ENCODE peak calls at places on chromosome 13, in ten cellular contexts. L is MCF 10A; F is NCI-H187; T is stimulated activated CD8-positive, alpha-beta memory T cell treated with anti-CD3 and anti-CD28 coated beads, Interleukin-2, amount 100 ng/mL, for 1 hour; G is colonic mucosa; X is stomach; H is NCI-H2081; S is amygdala; V is Peyer's patch; C is tibial artery. D is an unnamed sample.
A peak's percentile ranks its signal among the peaks of the same experiment; 100 is the strongest.

GRCh38 chr13:41609828-41610227 is 152.5 kb downstream of the RGCC start:
- DNase-seq in X (no peak), C (no peak), F (no peak), G (no peak), S (no peak), L (no peak), T (no peak), V (no peak), H (no peak), D (no peak)

GRCh38 chr13:98961204-98962105 is 16.4 kb downstream of the DOCK9 start:
- DNase-seq in T (no peak), L (no peak), V (no peak), S (no peak), G (no peak), X (no peak), C (no peak), H (no peak), F (no peak), D (no peak)

GRCh38 chr13:44651209-44651608 is 75.1 kb upstream of the TSC22D1 start:
- DNase-seq in L (no peak), S (no peak), C (no peak), V (no peak), X (no peak), G (no peak), F (no peak), H (no peak), T (no peak), D (no peak)

GRCh38 chr13:44726214-44726613 is 150.1 kb upstream of the TSC22D1 start:
- DNase-seq in L (peak; percentile 76), G (no peak), S (no peak), H (no peak), C (no peak), T (no peak), F (no peak), X (no peak), V (no peak), D (no peak)

GRCh38 chr13:110478405-110479214 is 82.9 kb downstream of the RAB20 start:
- DNase-seq in S (no peak), L (no peak), T (no peak), H (no peak), F (no peak), V (no peak), X (no peak), G (no peak), C (no peak), D (no peak)

GRCh38 chr13:45537506-45537905 is 72.8 kb downstream of the COG3 start:
- DNase-seq in H (no peak), L (no peak), C (no peak), G (no peak), V (no peak), S (no peak), T (no peak), X (no peak), F (no peak), D (no peak)

GRCh38 chr13:107192289-107192688 is 624.4 kb upstream of the ARGLU1 start:
- DNase-seq in T (no peak), L (no peak), C (no peak), V (no peak), H (peak; percentile 72), X (peak; percentile 37), G (no peak), F (no peak), S (no peak), D (peak; percentile 99)

GRCh38 chr13:64912141-64912540 is 2318.0 kb downstream of the PCDH9 start:
- DNase-seq in T (no peak), H (no peak), F (no peak), S (no peak), V (no peak), C (no peak), X (no peak), G (no peak), L (peak; percentile 63), D (no peak)

GRCh38 chr13:23618341-23618740 is 48.1 kb downstream of the TNFRSF19 start:
- DNase-seq in X (no peak), G (no peak), T (no peak), H (no peak), C (no peak), L (peak; percentile 70), V (no peak), F (no peak), S (no peak), D (no peak)

GRCh38 chr13:76852991-76853390 is 33.2 kb downstream of the KCTD12 start:
- DNase-seq in L (peak; percentile 95), T (no peak), V (no peak), S (no peak), H (no peak), C (no peak), X (no peak), G (no peak), F (no peak), D (no peak)

GRCh38 chr13:92769064-92769463 is 457.5 kb upstream of the GPC6 start:
- DNase-seq in H (no peak), F (no peak), V (no peak), G (no peak), C (no peak), L (peak; percentile 54), S (no peak), X (no peak), T (no peak), D (no peak)

GRCh38 chr13:97382276-97382675 is 51.7 kb upstream of the RAP2A start:
- DNase-seq in V (no peak), S (no peak), L (no peak), C (no peak), T (no peak), F (no peak), X (no peak), G (no peak), H (no peak), D (no peak)

GRCh38 chr13:92510416-92510815 is 716.2 kb upstream of the GPC6 start:
- DNase-seq in X (no peak), L (peak; percentile 50), F (no peak), V (no peak), T (no peak), G (no peak), S (no peak), H (no peak), C (no peak), D (no peak)

GRCh38 chr13:86085890-86086289 is 286.7 kb upstream of the SLITRK6 start:
- DNase-seq in H (peak; percentile 11), G (no peak), T (no peak), V (no peak), L (peak; percentile 14), S (no peak), X (no peak), C (no peak), F (no peak), D (no peak)

GRCh38 chr13:92136449-92137180 is 738.2 kb downstream of the GPC5 start:
- DNase-seq in H (peak; percentile 20), F (no peak), V (no peak), G (no peak), L (no peak), T (no peak), X (no peak), C (no peak), S (no peak), D (no peak)

GRCh38 chr13:75393839-75394238 is 88.1 kb downstream of the TBC1D4 start:
- DNase-seq in V (no peak), L (no peak), S (no peak), F (no peak), T (no peak), X (no peak), G (no peak), C (no peak), H (no peak), D (no peak)

GRCh38 chr13:28613562-28613961 is 45.4 kb upstream of the POMP start:
- DNase-seq in C (no peak), S (no peak), V (no peak), T (no peak), H (no peak), G (peak; percentile 21), L (no peak), X (no peak), F (no peak), D (no peak)

GRCh38 chr13:30739646-30740642 is 4.6 kb downstream of the ALOX5AP start:
- DNase-seq in T (peak; percentile 37), F (no peak), X (peak; percentile 27), S (no peak), C (no peak), L (peak; percentile 78), V (peak; percentile 29), H (no peak), G (no peak), D (no peak)

GRCh38 chr13:50521750-50522149 is 321.7 kb downstream of the DLEU7 start:
- DNase-seq in C (no peak), L (peak; percentile 55), S (no peak), G (no peak), X (no peak), F (no peak), T (no peak), H (no peak), V (no peak), D (no peak)

GRCh38 chr13:51765142-51765515 is 38.8 kb downstream of the DHRS12 start:
- DNase-seq in G (no peak), T (no peak), H (no peak), L (no peak), X (no peak), F (no peak), S (no peak), V (no peak), C (no peak), D (no peak)

GRCh38 chr13:46520188-46520587 is 32.8 kb upstream of the LRCH1 start:
- DNase-seq in C (no peak), F (no peak), H (no peak), X (no peak), G (no peak), V (no peak), T (no peak), S (no peak), L (no peak), D (no peak)

GRCh38 chr13:102854675-102855074 is 8.8 kb downstream of the ERCC5 start:
- DNase-seq in X (no peak), C (no peak), S (no peak), T (no peak), V (no peak), H (no peak), G (peak; percentile 29), L (no peak), F (no peak), D (no peak)

GRCh38 chr13:74575729-74576125 is 441.5 kb upstream of the KLF12 start:
- DNase-seq in H (peak; percentile 49), L (peak; percentile 31), G (peak; percentile 34), S (peak; percentile 20), C (peak; percentile 65), F (no peak), X (peak; percentile 50), V (peak; percentile 18), T (peak; percentile 0), D (no peak)

GRCh38 chr13:39998166-39998565 is 342.7 kb downstream of the COG6 start:
- DNase-seq in C (no peak), V (no peak), L (no peak), F (no peak), G (no peak), T (no peak), H (no peak), S (no peak), X (no peak), D (no peak)

GRCh38 chr13:52399708-52400107 is 6.3 kb downstream of the THSD1 start:
- DNase-seq in T (no peak), L (peak; percentile 42), C (no peak), G (no peak), V (no peak), X (no peak), H (no peak), F (no peak), S (no peak), D (no peak)

GRCh38 chr13:108924154-108924940 is 294.9 kb downstream of the MYO16 start:
- DNase-seq in G (no peak), T (no peak), L (peak; percentile 10), H (no peak), S (no peak), X (no peak), C (no peak), F (no peak), V (no peak), D (no peak)

GRCh38 chr13:19713186-19713965 is 69.4 kb downstream of the PSPC1 start:
- DNase-seq in C (no peak), L (peak; percentile 64), S (no peak), H (no peak), X (no peak), F (no peak), G (no peak), V (no peak), T (no peak), D (no peak)

GRCh38 chr13:41937388-41937787 is 23.5 kb downstream of the VWA8 start:
- DNase-seq in C (no peak), X (no peak), T (no peak), V (no peak), L (no peak), S (no peak), H (no peak), G (peak; percentile 20), F (no peak), D (no peak)